ENCODE peak calls at places on chromosomes 1 and 21, in six cellular contexts. Z is IMR-90, W is AG04450, J is ovary, G is lung, I is left lung. A is an unnamed sample.

GRCh38 chr1:114002492-114003290 is 23.4 kb downstream of the OLFML3 start:
- DNase-seq in I (no peak), J (peak), Z (no peak), G (no peak), W (no peak), A (no peak)

GRCh38 chr1:150194381-150195031 is 41.4 kb downstream of the ANP32E start:
- DNase-seq in Z (peak), J (no peak), G (no peak), W (no peak), I (no peak), A (no peak)

GRCh38 chr1:179169616-179170467 is 59.6 kb downstream of the ABL2 start:
- DNase-seq in J (no peak), G (no peak), I (no peak), W (no peak), Z (peak), A (no peak)

GRCh38 chr1:90155721-90156487 is 161.0 kb downstream of the ZNF326 start:
- DNase-seq in J (no peak), W (no peak), G (no peak), Z (no peak), I (no peak), A (no peak)

GRCh38 chr1:221074325-221074724 is 195.1 kb downstream of the HLX start:
- DNase-seq in Z (peak), G (no peak), W (no peak), I (no peak), J (no peak), A (no peak)

GRCh38 chr1:92653605-92654381 is 131.1 kb downstream of the EVI5 start:
- DNase-seq in W (no peak), G (no peak), J (no peak), Z (no peak), I (no peak), A (no peak)

GRCh38 chr1:24331961-24332673 is 13.0 kb downstream of the GRHL3 start:
- DNase-seq in Z (no peak), G (no peak), J (no peak), W (no peak), I (no peak), A (no peak)

GRCh38 chr1:109499661-109500536 is 6.0 kb downstream of the CYB561D1 start:
- DNase-seq in W (no peak), J (no peak), G (peak), I (no peak), Z (peak), A (no peak)

GRCh38 chr1:155392898-155393411 is 72.3 kb downstream of the RUSC1 start:
- DNase-seq in J (no peak), I (no peak), W (no peak), Z (peak), G (peak), A (no peak)

GRCh38 chr1:50570064-50570463 is 146.8 kb upstream of the DMRTA2 start:
- DNase-seq in Z (peak), I (no peak), G (no peak), J (no peak), W (no peak), A (no peak)

GRCh38 chr1:85611856-85612255 is 31.3 kb downstream of the CCN1 start:
- DNase-seq in G (peak), J (peak), I (peak), Z (peak), W (peak), A (peak)

GRCh38 chr1:26357121-26357602 is 3.2 kb upstream of the CRYBG2 start:
- DNase-seq in I (no peak), J (no peak), Z (no peak), W (no peak), G (no peak), A (no peak)

GRCh38 chr1:1205769-1206375 is 520 bp downstream of the TNFRSF18 start:
- DNase-seq in I (no peak), J (no peak), G (no peak), W (no peak), Z (no peak), A (no peak)

GRCh38 chr1:155834296-155834926 is 22.6 kb downstream of the GON4L start:
- DNase-seq in Z (peak), G (no peak), I (no peak), J (no peak), W (no peak), A (no peak)

GRCh38 chr1:94580367-94581115 is 39.0 kb upstream of the F3 start:
- DNase-seq in I (no peak), G (no peak), Z (peak), W (no peak), J (no peak), A (no peak)

GRCh38 chr1:25182629-25183028 is 49.7 kb downstream of the SYF2 start:
- DNase-seq in I (no peak), J (no peak), Z (peak), W (peak), G (no peak), A (no peak)

GRCh38 chr1:116772648-116773045 is 18.4 kb downstream of the CD2 start:
- DNase-seq in G (no peak), J (no peak), Z (no peak), I (no peak), W (no peak), A (no peak)

GRCh38 chr1:13528320-13528719 is 14.5 kb upstream of the LRRC38 start:
- DNase-seq in G (no peak), I (no peak), J (no peak), W (no peak), Z (no peak), A (no peak)

GRCh38 chr1:178689769-178690168 is 35.3 kb upstream of the RALGPS2 start:
- DNase-seq in I (no peak), G (no peak), J (no peak), W (no peak), Z (peak), A (no peak)

GRCh38 chr1:911875-912739 is 11.6 kb upstream of the SAMD11 start:
- DNase-seq in Z (no peak), W (no peak), G (no peak), I (peak), J (no peak), A (peak)

GRCh38 chr21:44059710-44060109 is 47.5 kb upstream of the PWP2 start:
- DNase-seq in W (no peak), I (no peak), J (no peak), G (no peak), Z (no peak), A (no peak)

GRCh38 chr1:99685516-99686180 is 39.7 kb downstream of the PALMD start:
- DNase-seq in W (peak), J (peak), Z (peak), G (peak), I (peak), A (peak)

GRCh38 chr1:206012086-206012859 is 9.1 kb upstream of the RAB7B start:
- DNase-seq in G (peak), W (no peak), I (peak), J (no peak), Z (no peak), A (peak)

GRCh38 chr1:37258068-37258467 is 216.3 kb upstream of the ZC3H12A start:
- DNase-seq in Z (no peak), I (no peak), W (no peak), G (no peak), J (no peak), A (no peak)

GRCh38 chr1:2533356-2533755 is 3.3 kb upstream of the HES5 start:
- DNase-seq in W (no peak), J (no peak), I (no peak), G (no peak), Z (peak), A (no peak)

GRCh38 chr1:242523968-242524570 is 428 bp downstream of the PLD5 start:
- DNase-seq in W (no peak), G (no peak), Z (no peak), I (peak), J (peak), A (no peak)

GRCh38 chr1:31027693-31028526 is 37.6 kb downstream of the PUM1 start:
- DNase-seq in J (no peak), W (no peak), Z (no peak), G (no peak), I (no peak), A (no peak)

GRCh38 chr1:198837276-198838021 is 198.6 kb downstream of the PTPRC start:
- DNase-seq in J (no peak), Z (no peak), I (no peak), G (no peak), W (no peak), A (no peak)

GRCh38 chr21:14548751-14549150 is 2.6 kb upstream of the SAMSN1 start:
- DNase-seq in G (no peak), I (no peak), W (no peak), J (no peak), Z (no peak), A (no peak)

GRCh38 chr21:42461881-42462877 is 33.8 kb downstream of the RSPH1 start:
- DNase-seq in J (no peak), Z (no peak), I (no peak), G (no peak), W (no peak), A (no peak)

GRCh38 chr1:164560076-164560475 is 1.1 kb downstream of the PBX1 start:
- DNase-seq in G (no peak), Z (no peak), J (no peak), I (no peak), W (no peak), A (no peak)

GRCh38 chr1:93816970-93817738 is 61.9 kb downstream of the DNTTIP2 start:
- DNase-seq in G (no peak), Z (peak), J (no peak), I (no peak), W (peak), A (no peak)

DNA sequence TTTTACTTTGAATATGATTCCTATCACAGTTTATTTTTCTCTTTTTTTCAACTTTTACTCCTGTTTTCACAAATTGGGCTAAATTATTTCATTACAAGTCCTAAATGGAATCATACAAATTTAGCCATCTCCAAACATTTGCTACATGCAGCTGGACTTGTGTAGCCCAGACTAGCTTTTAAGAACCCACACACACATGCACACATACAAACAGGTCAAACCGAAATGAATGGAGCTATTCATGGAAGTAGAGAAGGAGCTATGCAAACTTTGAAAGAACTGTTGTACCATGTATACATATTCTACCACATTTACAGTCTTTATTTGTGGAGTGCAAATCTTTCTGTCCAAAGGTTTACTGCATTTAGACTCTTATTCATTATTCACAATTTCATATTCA is 189.1 kb upstream of the RNPC3 start:
- DNase-seq in Z (no peak), G (no peak), W (no peak), I (no peak), J (no peak), A (no peak)
- H3K27ac ChIP-seq in Z (no peak), G (no peak), W (no peak), I (no peak), J (no peak), A (no peak)

DNA sequence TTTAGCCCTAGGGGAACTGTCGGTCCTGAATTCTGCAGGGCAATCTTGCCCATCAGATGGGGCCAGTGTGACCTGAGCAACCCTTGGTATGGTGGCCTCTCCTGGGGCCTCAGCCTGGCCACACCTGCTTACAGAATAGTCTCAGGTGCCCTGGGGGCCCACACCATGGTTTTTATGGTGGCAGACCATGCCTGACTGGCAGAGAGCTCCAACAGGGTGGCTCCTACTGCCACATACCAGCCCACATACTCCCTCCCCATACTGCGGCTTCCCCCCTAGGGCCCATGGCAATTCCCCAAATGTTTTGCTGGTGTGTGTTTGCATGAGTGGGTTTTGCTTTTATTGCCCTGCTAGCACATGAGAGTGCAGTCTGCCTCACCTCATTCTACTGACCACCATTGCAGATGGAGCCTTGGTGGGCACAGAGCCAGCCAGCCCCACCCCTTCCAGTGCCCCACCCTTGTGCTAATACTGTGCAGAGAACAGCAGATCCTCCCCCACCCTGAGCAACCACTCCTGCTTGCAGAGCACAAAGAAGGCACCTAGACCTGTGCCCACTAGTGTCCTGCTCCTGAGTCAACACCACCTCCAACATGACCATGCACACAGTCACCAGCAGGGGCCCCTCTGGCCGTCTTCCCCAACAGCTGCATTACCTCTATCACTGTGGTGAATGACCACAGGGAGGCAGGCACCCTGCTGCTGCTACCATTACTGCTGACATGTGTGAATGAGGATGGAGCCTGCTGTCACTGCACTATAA is 86.8 kb downstream of the GDAP2 start:
- DNase-seq in W (no peak), Z (no peak), G (no peak), J (no peak), I (no peak), A (no peak)
- TF ChIP-seq CTCF in W (peak), Z (no peak), G (no peak), J (no peak), I (no peak), A (no peak)

GRCh38 chr1:231234506-231234905 is 6.5 kb upstream of the GNPAT start:
- DNase-seq in I (no peak), J (no peak), Z (no peak), G (no peak), W (no peak), A (no peak)
- H3K27ac ChIP-seq in I (no peak), J (no peak), Z (no peak), G (no peak), W (peak), A (no peak)

DNA sequence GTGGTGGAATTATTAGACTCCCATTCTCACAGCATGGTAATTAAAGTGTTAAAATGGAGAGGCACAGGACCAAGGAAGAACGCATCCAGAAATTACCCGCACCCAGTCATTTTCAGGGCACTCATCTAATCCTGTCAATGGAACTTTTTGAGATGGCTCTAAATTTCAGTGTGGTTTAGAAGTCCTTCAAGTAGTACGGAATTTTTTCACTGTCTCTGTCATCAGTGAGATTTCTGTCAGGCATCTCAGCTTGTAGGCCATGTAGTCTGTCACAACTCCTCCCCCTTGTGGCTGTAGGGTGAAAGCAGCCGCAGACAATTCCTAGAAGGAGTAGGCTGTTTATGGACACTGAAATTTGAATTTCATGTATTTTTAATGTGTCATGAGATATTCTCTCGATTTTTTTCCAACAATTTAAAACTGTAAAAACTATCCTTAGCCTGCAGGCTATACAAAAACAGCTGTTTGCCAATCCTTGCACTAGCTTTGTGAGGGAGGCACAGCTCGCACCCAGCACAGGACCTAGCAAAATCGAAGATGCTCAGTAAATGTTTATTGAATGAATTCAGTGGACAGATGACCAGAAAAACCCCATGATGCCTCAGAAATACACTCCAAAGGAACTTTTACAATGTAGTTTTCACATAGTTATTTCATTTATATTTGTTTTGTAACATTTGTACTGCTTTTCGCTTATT is 6.6 kb upstream of the NUP133 start:
- DNase-seq in Z (peak), G (peak), W (peak), J (peak), I (peak), A (peak)
- TF ChIP-seq CTCF in Z (peak), G (peak), W (peak), J (peak), I (peak), A (peak)

DNA sequence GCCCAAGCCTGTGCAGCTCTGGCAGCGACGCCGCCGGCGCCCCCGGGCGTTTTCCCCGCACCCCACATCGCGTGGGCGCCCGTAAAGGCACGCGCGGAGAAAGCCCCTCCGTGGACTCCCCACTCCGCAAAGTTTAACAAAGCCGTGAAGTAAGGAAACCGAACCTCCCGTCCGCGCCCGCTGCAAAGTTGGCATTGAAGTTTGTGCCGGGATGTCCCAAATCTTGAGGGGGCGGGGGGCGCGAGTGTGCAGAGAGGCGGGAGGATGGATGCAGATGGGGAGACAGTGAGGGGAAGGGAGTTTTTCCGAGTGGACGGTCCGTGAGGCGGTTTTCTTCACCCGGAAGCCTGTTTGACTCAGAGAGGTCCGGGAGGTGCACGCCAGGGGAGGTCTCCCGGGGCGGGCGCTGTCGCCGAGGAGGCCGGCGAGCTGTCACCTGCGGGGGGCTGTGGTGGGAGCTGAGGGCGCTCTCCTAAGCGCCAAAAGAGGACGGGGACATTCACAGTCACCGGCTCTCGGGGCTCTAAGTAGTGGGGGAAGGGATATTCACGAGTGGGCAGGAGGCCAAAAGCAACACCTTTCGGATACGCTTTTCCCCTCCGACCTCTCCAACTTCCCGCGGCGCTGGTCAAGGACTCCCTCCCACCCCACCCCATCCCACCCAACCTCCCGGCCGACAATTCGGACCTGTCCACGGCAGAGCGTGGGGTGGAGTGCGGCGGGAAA is 1.3 kb downstream of the WLS start:
- DNase-seq in W (no peak), G (peak), J (peak), Z (no peak), I (peak), A (peak)
- H3K27ac ChIP-seq in W (peak), G (peak), J (peak), Z (peak), I (peak), A (peak)

GRCh38 chr1:245797592-245798366 is 643.0 kb downstream of the KIF26B start:
- DNase-seq in G (no peak), I (no peak), Z (no peak), W (no peak), J (no peak), A (no peak)
- TF ChIP-seq CTCF in G (no peak), I (peak), Z (peak), W (peak), J (no peak), A (no peak)

A was measured in sigmoid colon.